ENCODE peak calls at places on chromosomes 3 and 15, in ten cellular contexts. F is memory B cell; T is neural crest cell; X is astrocyte of the hippocampus; Z is activated CD4-positive, alpha-beta T cell treated with anti-CD3 and anti-CD28 coated beads for 36 hours; S is stomach; P is activated CD8-positive, alpha-beta memory T cell treated with anti-CD3 and anti-CD28 coated beads, Interleukin-2, amount 50 U/mL, for 4 hours; B is amniotic epithelial cell; D is T-helper 2 cell; V is hypothalamus. K is an unnamed sample.

GRCh38 chr3:184540777-184541681 is 20.6 kb upstream of the EPHB3 start:
- DNase-seq in F (peak; percentile 66), T (no peak), X (peak; percentile 74), Z (peak; percentile 90), S (peak; percentile 92), P (peak; percentile 78), B (peak; percentile 27), D (peak; percentile 23), V (no peak), K (peak; percentile 93)

GRCh38 chr15:97085806-97086205 is 755.3 kb downstream of the NR2F2 start:
- DNase-seq in F (no peak), T (no peak), X (no peak), Z (no peak), S (no peak), P (no peak), B (no peak), D (no peak), V (no peak), K (no peak)

GRCh38 chr3:40624189-40624754 is 99.5 kb downstream of the ZNF621 start:
- DNase-seq in F (peak; percentile 37), T (no peak), X (no peak), Z (no peak), S (no peak), P (no peak), B (no peak), D (no peak), V (no peak), K (no peak)

GRCh38 chr3:11322931-11323330 is 50.7 kb downstream of the ATG7 start:
- DNase-seq in F (no peak), T (no peak), X (no peak), Z (no peak), S (no peak), P (no peak), B (no peak), D (no peak), V (no peak), K (no peak)

GRCh38 chr3:27511724-27512422 is 27.7 kb upstream of the SLC4A7 start:
- DNase-seq in F (no peak), T (no peak), X (no peak), Z (no peak), S (no peak), P (no peak), B (no peak), D (no peak), V (no peak), K (no peak)

GRCh38 chr3:46731795-46732194 is 14.1 kb upstream of the PRSS50 start:
- DNase-seq in F (no peak), T (no peak), X (no peak), Z (no peak), S (no peak), P (no peak), B (no peak), D (no peak), V (no peak), K (no peak)

GRCh38 chr15:90165659-90166489 is 35.3 kb upstream of the SEMA4B start:
- DNase-seq in F (no peak), T (no peak), X (peak; percentile 93), Z (peak; percentile 81), S (peak; percentile 87), P (no peak), B (peak; percentile 98), D (no peak), V (no peak), K (peak; percentile 87)

GRCh38 chr3:58973796-58974195 is 76.0 kb downstream of the CFAP20DC start:
- DNase-seq in F (no peak), T (no peak), X (no peak), Z (no peak), S (no peak), P (no peak), B (peak; percentile 61), D (no peak), V (no peak), K (no peak)

GRCh38 chr15:48086162-48086561 is 34.6 kb upstream of the SLC24A5 start:
- DNase-seq in F (no peak), T (no peak), X (no peak), Z (no peak), S (no peak), P (no peak), B (no peak), D (no peak), V (no peak), K (no peak)

GRCh38 chr3:47004369-47005211 is 25.1 kb downstream of the NBEAL2 start:
- DNase-seq in F (no peak), T (no peak), X (no peak), Z (no peak), S (no peak), P (no peak), B (no peak), D (no peak), V (no peak), K (peak; percentile 1)

K was measured in left colon.